ENCODE peak calls at places on chromosomes 13 and 19, in five cellular contexts. K is mesothelial cell of epicardium; T is fibroblast of mammary gland; E is NT2/D1; L is activated naive CD4-positive, alpha-beta T cell. W is an unnamed sample.

GRCh38 chr13:98778749-98779148 is 26.3 kb upstream of the SLC15A1 start:
- DNase-seq in K (no peak), T (no peak), E (no peak), L (no peak), W (peak)

GRCh38 chr13:94157705-94158218 is 321.7 kb downstream of the DCT start:
- DNase-seq in K (no peak), T (peak), E (no peak), L (no peak), W (peak)

GRCh38 chr13:102591988-102592781 is 4.6 kb upstream of the TPP2 start:
- DNase-seq in K (peak), T (peak), E (peak), L (peak), W (peak)

GRCh38 chr19:43784981-43785808 is 4.4 kb upstream of the KCNN4 start:
- DNase-seq in K (no peak), T (peak), E (no peak), L (no peak), W (peak)

GRCh38 chr19:47447470-47448359 is 24.0 kb downstream of the SLC8A2 start:
- DNase-seq in K (peak), T (peak), E (peak), L (peak), W (no peak)

GRCh38 chr19:42089191-42089750 is 13.3 kb downstream of the ZNF574 start:
- DNase-seq in K (no peak), T (no peak), E (no peak), L (no peak), W (no peak)

GRCh38 chr13:57633141-57633949 is 1.8 kb downstream of the PCDH17 start:
- DNase-seq in K (peak), T (no peak), E (no peak), L (no peak), W (no peak)

GRCh38 chr13:51638497-51638871 is 54.2 kb downstream of the WDFY2 start:
- DNase-seq in K (no peak), T (peak), E (no peak), L (no peak), W (no peak)

GRCh38 chr19:47479701-47480503 is 4.1 kb downstream of the KPTN start:
- DNase-seq in K (no peak), T (peak), E (no peak), L (no peak), W (peak)

GRCh38 chr19:22620912-22621311 is 13.2 kb upstream of the ZNF492 start:
- DNase-seq in K (no peak), T (no peak), E (no peak), L (no peak), W (no peak)

GRCh38 chr13:93172109-93172508 is 54.5 kb upstream of the GPC6 start:
- DNase-seq in K (no peak), T (peak), E (no peak), L (no peak), W (no peak)